ENCODE peak calls at places on chromosomes 11 and 22, in six cellular contexts. H is cardiac muscle cell, N is uterus, J is natural killer cell, V is IMR-90, A is foreskin keratinocyte. L is an unnamed sample.

GRCh38 chr11:86688398-86689179 is 16.2 kb upstream of the ME3 start:
- DNase-seq in H (peak), N (no peak), A (peak), V (peak), J (no peak), L (no peak)

GRCh38 chr11:128733440-128734115 is 39.7 kb downstream of the FLI1 start:
- DNase-seq in H (no peak), A (peak), J (no peak), N (no peak), V (peak), L (no peak)

GRCh38 chr11:74288911-74289310 is 22.5 kb downstream of the P4HA3 start:
- DNase-seq in V (no peak), J (no peak), H (peak), N (no peak), A (no peak), L (no peak)

GRCh38 chr11:61756452-61757212 is 4.2 kb downstream of the MYRF start:
- DNase-seq in V (peak), N (no peak), A (no peak), H (peak), J (no peak), L (no peak)

GRCh38 chr11:69657911-69658605 is 17.1 kb downstream of the LTO1 start:
- DNase-seq in H (peak), V (peak), N (no peak), A (no peak), J (no peak), L (no peak)

GRCh38 chr11:12683857-12684256 is 9.6 kb downstream of the TEAD1 start:
- DNase-seq in J (no peak), A (no peak), N (no peak), H (no peak), V (no peak), L (no peak)

GRCh38 chr11:72573380-72573949 is 100.8 kb downstream of the PDE2A start:
- DNase-seq in H (peak), N (no peak), A (no peak), J (peak), V (peak), L (peak)

GRCh38 chr22:50710221-50710620 is 27.8 kb upstream of the ACR start:
- DNase-seq in A (no peak), H (no peak), J (no peak), V (no peak), N (no peak), L (no peak)

GRCh38 chr22:35349704-35350538 is 31.0 kb upstream of the HMOX1 start:
- DNase-seq in A (no peak), H (peak), J (no peak), V (peak), N (peak), L (no peak)

GRCh38 chr11:67261635-67261941 is 4.7 kb upstream of the GRK2 start:
- DNase-seq in N (no peak), V (no peak), J (no peak), A (no peak), H (no peak), L (no peak)
- TF ChIP-seq CTCF in N (no peak), V (peak), J (no peak), A (peak), H (peak), L (peak)

GRCh38 chr11:64718084-64718779 is 4.8 kb downstream of the NRXN2 start:
- DNase-seq in A (no peak), N (no peak), H (no peak), V (no peak), J (no peak), L (no peak)
- TF ChIP-seq CTCF in A (no peak), N (no peak), H (no peak), V (no peak), J (no peak), L (no peak)

GRCh38 chr11:34203377-34203801 is 98.0 kb downstream of the NAT10 start:
- DNase-seq in H (no peak), J (no peak), V (no peak), A (no peak), N (no peak), L (no peak)
- TF ChIP-seq CTCF in H (no peak), J (no peak), V (no peak), A (no peak), N (no peak), L (no peak)

GRCh38 chr22:49062155-49063039 is 765.3 kb downstream of the BRD1 start:
- DNase-seq in N (no peak), A (no peak), H (no peak), V (no peak), J (no peak), L (no peak)
- TF ChIP-seq CTCF in N (no peak), A (no peak), H (no peak), V (no peak), J (no peak), L (no peak)

GRCh38 chr11:111173221-111173620 is 72.3 kb upstream of the POU2AF2 start:
- DNase-seq in A (peak), H (no peak), V (peak), J (no peak), N (no peak), L (no peak)

GRCh38 chr11:111167666-111168065 is 77.9 kb upstream of the POU2AF2 start:
- DNase-seq in H (no peak), A (peak), V (no peak), N (no peak), J (no peak), L (no peak)

GRCh38 chr11:111176603-111177002 is 68.9 kb upstream of the POU2AF2 start:
- DNase-seq in H (no peak), J (no peak), N (no peak), A (no peak), V (no peak), L (no peak)

GRCh38 chr11:111166655-111167054 is 78.9 kb upstream of the POU2AF2 start:
- DNase-seq in V (peak), J (no peak), H (no peak), A (peak), N (no peak), L (no peak)

DNA sequence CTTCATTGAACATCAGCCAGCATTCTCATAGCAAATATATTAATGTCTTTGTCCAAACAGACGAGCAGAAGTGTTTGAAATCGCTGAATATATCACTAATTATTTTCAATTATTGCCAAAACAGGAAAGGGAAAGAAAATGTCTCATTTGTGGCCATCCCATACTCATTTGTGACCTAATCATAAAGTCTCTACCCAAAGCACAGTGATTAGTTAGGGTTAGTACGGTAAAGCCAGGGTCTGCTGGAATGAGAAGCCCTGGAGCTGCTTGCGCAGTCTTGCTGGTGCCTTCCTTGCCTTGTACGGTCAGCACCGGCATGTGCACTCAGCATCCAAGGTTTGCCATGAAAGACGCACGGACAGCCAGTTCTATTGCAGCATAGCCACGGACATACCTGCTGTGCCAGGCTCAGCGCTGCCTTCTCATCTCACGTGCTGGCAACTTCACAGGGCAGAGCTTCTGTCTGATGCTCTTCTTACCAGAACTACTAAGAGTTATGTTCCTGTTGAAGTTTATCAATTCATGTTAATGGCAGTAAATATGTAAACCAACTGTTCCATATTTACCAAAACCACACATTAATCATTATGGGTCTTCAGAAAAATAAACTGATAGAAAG is 74.7 kb upstream of the POU2AF2 start:
- DNase-seq in N (no peak), H (no peak), J (no peak), V (no peak), A (no peak), L (no peak)
- TF ChIP-seq CTCF in N (no peak), H (no peak), J (no peak), V (no peak), A (no peak), L (no peak)

GRCh38 chr11:17473071-17473744 is 3.4 kb downstream of the ABCC8 start:
- DNase-seq in V (peak), H (peak), J (no peak), A (peak), N (no peak), L (peak)
- TF ChIP-seq CTCF in V (peak), H (no peak), J (no peak), A (peak), N (no peak), L (peak)

GRCh38 chr11:19433367-19433766 is 192.6 kb upstream of the E2F8 start:
- DNase-seq in J (no peak), N (no peak), A (no peak), H (no peak), V (no peak), L (no peak)

GRCh38 chr11:19433791-19434190 is 193.0 kb upstream of the E2F8 start:
- DNase-seq in N (no peak), J (no peak), H (no peak), V (no peak), A (no peak), L (no peak)

GRCh38 chr11:19435306-19435989 is 194.7 kb upstream of the E2F8 start:
- DNase-seq in N (no peak), H (no peak), A (no peak), J (no peak), V (no peak), L (no peak)

GRCh38 chr11:19437760-19438159 is 197.0 kb upstream of the E2F8 start:
- DNase-seq in A (peak), V (peak), N (no peak), J (no peak), H (peak), L (no peak)

GRCh38 chr11:19436932-19437331 is 196.2 kb upstream of the E2F8 start:
- DNase-seq in J (no peak), V (no peak), N (no peak), A (no peak), H (no peak), L (no peak)
- TF ChIP-seq CTCF in J (no peak), V (no peak), N (no peak), A (no peak), H (no peak), L (no peak)